ENCODE peak calls at places on chromosomes 5 and 9, in eight cellular contexts. F, D, X, E, W, N, L and V are unnamed samples.

GRCh38 chr5:39158127-39158593 is 61.2 kb downstream of the FYB1 start:
- DNase-seq in F (no peak), D (no peak), X (no peak), E (no peak), W (peak; percentile 14), N (no peak), L (no peak), V (no peak)

GRCh38 chr9:126618590-126619335 is 5.0 kb downstream of the LMX1B start:
- DNase-seq in F (no peak), D (no peak), X (no peak), E (no peak), W (no peak), N (no peak), L (no peak), V (no peak)

GRCh38 chr5:96175090-96175489 is 213.4 kb upstream of the ELL2 start:
- DNase-seq in F (no peak), D (no peak), X (no peak), E (peak; percentile 23), W (no peak), N (no peak), L (no peak), V (no peak)

GRCh38 chr5:137141779-137142178 is 357.3 kb downstream of the SPOCK1 start:
- DNase-seq in F (no peak), D (no peak), X (no peak), E (peak; percentile 46), W (no peak), N (no peak), L (no peak), V (no peak)

GRCh38 chr9:94135222-94135621 is 51.0 kb downstream of the PTPDC1 start:
- DNase-seq in F (no peak), D (no peak), X (no peak), E (no peak), W (no peak), N (no peak), L (no peak), V (peak; percentile 63)

GRCh38 chr5:151696470-151697061 is 9.9 kb upstream of the SPARC start:
- DNase-seq in F (no peak), D (no peak), X (no peak), E (no peak), W (peak; percentile 53), N (no peak), L (peak; percentile 42), V (peak; percentile 80)

GRCh38 chr9:124574944-124575343 is 67.7 kb upstream of the NR5A1 start:
- DNase-seq in F (no peak), D (no peak), X (no peak), E (no peak), W (no peak), N (no peak), L (no peak), V (peak; percentile 58)

GRCh38 chr9:91274950-91275349 is 86.8 kb downstream of the AUH start:
- DNase-seq in F (no peak), D (no peak), X (no peak), E (no peak), W (no peak), N (no peak), L (no peak), V (no peak)

GRCh38 chr5:112419050-112419595 is at the start of gene EPB41L4A:
- DNase-seq in F (no peak), D (peak; percentile 54), X (no peak), E (no peak), W (peak; percentile 55), N (peak; percentile 28), L (peak; percentile 27), V (peak; percentile 24)

GRCh38 chr5:156595132-156595787 is 254.8 kb upstream of the PPP1R2B start:
- DNase-seq in F (no peak), D (no peak), X (no peak), E (no peak), W (peak; percentile 47), N (no peak), L (peak; percentile 44), V (no peak)